ENCODE peak calls at places on chromosomes 12 and 14, in eight cellular contexts. One of them, this sample, is unnamed.

GRCh38 chr12:127957001-127957660 is 309.8 kb upstream of the TMEM132C start:
- DNase-seq in brain microvascular endothelial cell: peak; percentile 52
- DNase-seq in right atrium auricular region: no peak
- DNase-seq in AG09309: no peak
- DNase-seq in Panc1: no peak
- DNase-seq in mesothelial cell of epicardium: no peak
- DNase-seq in transverse colon: no peak
- DNase-seq in GM10248: no peak
- DNase-seq in this sample: no peak

GRCh38 chr12:27530157-27530922 is 6.3 kb downstream of the PPFIBP1 start:
- DNase-seq in brain microvascular endothelial cell: no peak
- DNase-seq in right atrium auricular region: no peak
- DNase-seq in AG09309: no peak
- DNase-seq in Panc1: no peak
- DNase-seq in mesothelial cell of epicardium: no peak
- DNase-seq in transverse colon: no peak
- DNase-seq in GM10248: no peak
- DNase-seq in this sample: no peak

GRCh38 chr12:14601692-14602091 is 34.0 kb upstream of the PLBD1 start:
- DNase-seq in brain microvascular endothelial cell: no peak
- DNase-seq in right atrium auricular region: no peak
- DNase-seq in AG09309: no peak
- DNase-seq in Panc1: no peak
- DNase-seq in mesothelial cell of epicardium: no peak
- DNase-seq in transverse colon: no peak
- DNase-seq in GM10248: no peak
- DNase-seq in this sample: no peak

GRCh38 chr12:31368666-31369361 is 42.9 kb upstream of the SINHCAF start:
- DNase-seq in brain microvascular endothelial cell: no peak
- DNase-seq in right atrium auricular region: no peak
- DNase-seq in AG09309: no peak
- DNase-seq in Panc1: no peak
- DNase-seq in mesothelial cell of epicardium: no peak
- DNase-seq in transverse colon: no peak
- DNase-seq in GM10248: no peak
- DNase-seq in this sample: no peak

GRCh38 chr14:59897757-59898383 is 22.1 kb upstream of the LRRC9 start:
- DNase-seq in brain microvascular endothelial cell: peak; percentile 20
- DNase-seq in right atrium auricular region: no peak
- DNase-seq in AG09309: no peak
- DNase-seq in Panc1: no peak
- DNase-seq in mesothelial cell of epicardium: no peak
- DNase-seq in transverse colon: peak; percentile 21
- DNase-seq in GM10248: peak; percentile 13
- DNase-seq in this sample: no peak

GRCh38 chr14:90040411-90040810 is 21.4 kb upstream of the KCNK13 start:
- DNase-seq in brain microvascular endothelial cell: no peak
- DNase-seq in right atrium auricular region: no peak
- DNase-seq in AG09309: no peak
- DNase-seq in Panc1: no peak
- DNase-seq in mesothelial cell of epicardium: no peak
- DNase-seq in transverse colon: no peak
- DNase-seq in GM10248: no peak
- DNase-seq in this sample: no peak

GRCh38 chr12:5292651-5293050 is 139.3 kb upstream of the NTF3 start:
- DNase-seq in brain microvascular endothelial cell: no peak
- DNase-seq in right atrium auricular region: no peak
- DNase-seq in AG09309: no peak
- DNase-seq in Panc1: no peak
- DNase-seq in mesothelial cell of epicardium: no peak
- DNase-seq in transverse colon: no peak
- DNase-seq in GM10248: no peak
- DNase-seq in this sample: no peak

GRCh38 chr12:10829994-10830393 is 3.8 kb upstream of the TAS2R10 start:
- DNase-seq in brain microvascular endothelial cell: no peak
- DNase-seq in right atrium auricular region: no peak
- DNase-seq in AG09309: no peak
- DNase-seq in Panc1: no peak
- DNase-seq in mesothelial cell of epicardium: no peak
- DNase-seq in transverse colon: no peak
- DNase-seq in GM10248: no peak
- DNase-seq in this sample: no peak

GRCh38 chr12:4164591-4165558 is 108.7 kb upstream of the CCND2 start:
- DNase-seq in brain microvascular endothelial cell: peak; percentile 62
- DNase-seq in right atrium auricular region: no peak
- DNase-seq in AG09309: no peak
- DNase-seq in Panc1: no peak
- DNase-seq in mesothelial cell of epicardium: peak; percentile 61
- DNase-seq in transverse colon: peak; percentile 50
- DNase-seq in GM10248: peak; percentile 76
- DNase-seq in this sample: peak; percentile 74

GRCh38 chr12:11500861-11501230 is 105.5 kb upstream of the PRB2 start:
- DNase-seq in brain microvascular endothelial cell: no peak
- DNase-seq in right atrium auricular region: no peak
- DNase-seq in AG09309: no peak
- DNase-seq in Panc1: no peak
- DNase-seq in mesothelial cell of epicardium: no peak
- DNase-seq in transverse colon: no peak
- DNase-seq in GM10248: no peak
- DNase-seq in this sample: no peak

GRCh38 chr12:120669055-120669828 is 17.7 kb upstream of the MLEC start:
- DNase-seq in brain microvascular endothelial cell: no peak
- DNase-seq in right atrium auricular region: no peak
- DNase-seq in AG09309: no peak
- DNase-seq in Panc1: no peak
- DNase-seq in mesothelial cell of epicardium: no peak
- DNase-seq in transverse colon: peak; percentile 55
- DNase-seq in GM10248: no peak
- DNase-seq in this sample: no peak

GRCh38 chr14:52043690-52044089 is 25.2 kb downstream of the NID2 start:
- DNase-seq in brain microvascular endothelial cell: peak; percentile 37
- DNase-seq in right atrium auricular region: no peak
- DNase-seq in AG09309: no peak
- DNase-seq in Panc1: no peak
- DNase-seq in mesothelial cell of epicardium: no peak
- DNase-seq in transverse colon: peak; percentile 49
- DNase-seq in GM10248: peak; percentile 29
- DNase-seq in this sample: no peak

GRCh38 chr14:91293281-91293680 is 48.8 kb upstream of the GPR68 start:
- DNase-seq in brain microvascular endothelial cell: no peak
- DNase-seq in right atrium auricular region: no peak
- DNase-seq in AG09309: no peak
- DNase-seq in Panc1: no peak
- DNase-seq in mesothelial cell of epicardium: no peak
- DNase-seq in transverse colon: no peak
- DNase-seq in GM10248: peak; percentile 61
- DNase-seq in this sample: no peak

GRCh38 chr14:69692542-69693053 is 74.3 kb upstream of the SRSF5 start:
- DNase-seq in brain microvascular endothelial cell: no peak
- DNase-seq in right atrium auricular region: no peak
- DNase-seq in AG09309: no peak
- DNase-seq in Panc1: no peak
- DNase-seq in mesothelial cell of epicardium: no peak
- DNase-seq in transverse colon: no peak
- DNase-seq in GM10248: no peak
- DNase-seq in this sample: no peak

GRCh38 chr12:6608592-6609311 is 1.6 kb upstream of the CHD4 start:
- DNase-seq in brain microvascular endothelial cell: no peak
- DNase-seq in right atrium auricular region: no peak
- DNase-seq in AG09309: no peak
- DNase-seq in Panc1: no peak
- DNase-seq in mesothelial cell of epicardium: no peak
- DNase-seq in transverse colon: no peak
- DNase-seq in GM10248: no peak
- DNase-seq in this sample: no peak

GRCh38 chr12:31007153-31007495 is 66.5 kb upstream of the DDX11 start:
- DNase-seq in brain microvascular endothelial cell: no peak
- DNase-seq in right atrium auricular region: no peak
- DNase-seq in AG09309: no peak
- DNase-seq in Panc1: no peak
- DNase-seq in mesothelial cell of epicardium: no peak
- DNase-seq in transverse colon: no peak
- DNase-seq in GM10248: no peak
- DNase-seq in this sample: no peak

GRCh38 chr14:92507174-92507768 is 6.3 kb upstream of the RIN3 start:
- DNase-seq in brain microvascular endothelial cell: no peak
- DNase-seq in right atrium auricular region: no peak
- DNase-seq in AG09309: no peak
- DNase-seq in Panc1: no peak
- DNase-seq in mesothelial cell of epicardium: no peak
- DNase-seq in transverse colon: peak; percentile 88
- DNase-seq in GM10248: peak; percentile 34
- DNase-seq in this sample: no peak

GRCh38 chr12:57031228-57031670 is 14.9 kb upstream of the TAC3 start:
- DNase-seq in brain microvascular endothelial cell: no peak
- DNase-seq in right atrium auricular region: no peak
- DNase-seq in AG09309: no peak
- DNase-seq in Panc1: no peak
- DNase-seq in mesothelial cell of epicardium: no peak
- DNase-seq in transverse colon: no peak
- DNase-seq in GM10248: peak; percentile 61
- DNase-seq in this sample: no peak

GRCh38 chr12:46963977-46964376 is 115.4 kb upstream of the PCED1B start:
- DNase-seq in brain microvascular endothelial cell: no peak
- DNase-seq in right atrium auricular region: no peak
- DNase-seq in AG09309: no peak
- DNase-seq in Panc1: no peak
- DNase-seq in mesothelial cell of epicardium: no peak
- DNase-seq in transverse colon: no peak
- DNase-seq in GM10248: no peak
- DNase-seq in this sample: no peak

GRCh38 chr12:87935216-87935615 is 94.0 kb downstream of the C12orf50 start:
- DNase-seq in brain microvascular endothelial cell: peak; percentile 30
- DNase-seq in right atrium auricular region: no peak
- DNase-seq in AG09309: no peak
- DNase-seq in Panc1: no peak
- DNase-seq in mesothelial cell of epicardium: no peak
- DNase-seq in transverse colon: no peak
- DNase-seq in GM10248: no peak
- DNase-seq in this sample: no peak

GRCh38 chr14:94445003-94445402 is 7.6 kb downstream of the SERPINA11 start:
- DNase-seq in brain microvascular endothelial cell: no peak
- DNase-seq in right atrium auricular region: no peak
- DNase-seq in AG09309: no peak
- DNase-seq in Panc1: no peak
- DNase-seq in mesothelial cell of epicardium: no peak
- DNase-seq in transverse colon: no peak
- DNase-seq in GM10248: no peak
- DNase-seq in this sample: no peak

GRCh38 chr12:124727922-124728321 is 135.7 kb downstream of the SCARB1 start:
- DNase-seq in brain microvascular endothelial cell: no peak
- DNase-seq in right atrium auricular region: no peak
- DNase-seq in AG09309: no peak
- DNase-seq in Panc1: no peak
- DNase-seq in mesothelial cell of epicardium: no peak
- DNase-seq in transverse colon: no peak
- DNase-seq in GM10248: no peak
- DNase-seq in this sample: no peak
- TF ChIP-seq CTCF in brain microvascular endothelial cell: no peak
- TF ChIP-seq CTCF in right atrium auricular region: no peak
- TF ChIP-seq CTCF in AG09309: no peak
- TF ChIP-seq CTCF in Panc1: peak; percentile 59
- TF ChIP-seq CTCF in mesothelial cell of epicardium: no peak
- TF ChIP-seq CTCF in transverse colon: no peak
- TF ChIP-seq CTCF in GM10248: no peak
- TF ChIP-seq CTCF in this sample: no peak

DNA sequence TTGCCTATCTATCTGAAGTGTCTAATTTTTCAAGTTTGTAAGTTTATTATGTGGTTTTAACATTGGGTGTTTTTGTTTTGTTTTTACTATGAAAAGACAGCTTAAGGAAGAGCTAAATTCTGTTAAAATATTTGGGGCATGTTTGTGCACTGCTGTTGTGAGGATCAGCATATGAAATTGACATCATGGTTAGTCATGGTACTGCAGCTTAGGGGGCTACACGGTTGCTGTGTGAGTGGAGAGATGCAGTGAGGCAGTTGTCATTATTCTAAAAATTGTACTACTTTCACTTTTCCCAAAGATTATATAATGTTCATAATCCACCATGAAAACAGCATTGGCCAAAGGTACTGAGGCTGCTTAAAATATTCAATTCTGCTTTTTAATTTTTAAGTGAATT is 49.0 kb downstream of the ZC3H14 start:
- DNase-seq in brain microvascular endothelial cell: peak; percentile 25
- DNase-seq in right atrium auricular region: no peak
- DNase-seq in AG09309: no peak
- DNase-seq in Panc1: no peak
- DNase-seq in mesothelial cell of epicardium: no peak
- DNase-seq in transverse colon: no peak
- DNase-seq in GM10248: no peak
- DNase-seq in this sample: no peak
- TF ChIP-seq CTCF in brain microvascular endothelial cell: peak; percentile 33
- TF ChIP-seq CTCF in right atrium auricular region: no peak
- TF ChIP-seq CTCF in AG09309: no peak
- TF ChIP-seq CTCF in Panc1: no peak
- TF ChIP-seq CTCF in mesothelial cell of epicardium: no peak
- TF ChIP-seq CTCF in transverse colon: no peak
- TF ChIP-seq CTCF in GM10248: no peak
- TF ChIP-seq CTCF in this sample: peak; percentile 50

GRCh38 chr12:2691340-2692111 is 103.2 kb upstream of the FKBP4 start:
- DNase-seq in brain microvascular endothelial cell: no peak
- DNase-seq in right atrium auricular region: no peak
- DNase-seq in AG09309: no peak
- DNase-seq in Panc1: no peak
- DNase-seq in mesothelial cell of epicardium: no peak
- DNase-seq in transverse colon: peak; percentile 45
- DNase-seq in GM10248: peak; percentile 80
- DNase-seq in this sample: peak; percentile 71

GRCh38 chr12:2690348-2691000 is 104.3 kb upstream of the FKBP4 start:
- DNase-seq in brain microvascular endothelial cell: no peak
- DNase-seq in right atrium auricular region: no peak
- DNase-seq in AG09309: no peak
- DNase-seq in Panc1: no peak
- DNase-seq in mesothelial cell of epicardium: no peak
- DNase-seq in transverse colon: no peak
- DNase-seq in GM10248: no peak
- DNase-seq in this sample: peak; percentile 56

GRCh38 chr12:2692156-2692555 is 102.6 kb upstream of the FKBP4 start:
- DNase-seq in brain microvascular endothelial cell: no peak
- DNase-seq in right atrium auricular region: no peak
- DNase-seq in AG09309: no peak
- DNase-seq in Panc1: no peak
- DNase-seq in mesothelial cell of epicardium: no peak
- DNase-seq in transverse colon: no peak
- DNase-seq in GM10248: no peak
- DNase-seq in this sample: peak; percentile 54

GRCh38 chr12:2689879-2690278 is 104.9 kb upstream of the FKBP4 start:
- DNase-seq in brain microvascular endothelial cell: no peak
- DNase-seq in right atrium auricular region: no peak
- DNase-seq in AG09309: no peak
- DNase-seq in Panc1: no peak
- DNase-seq in mesothelial cell of epicardium: no peak
- DNase-seq in transverse colon: no peak
- DNase-seq in GM10248: no peak
- DNase-seq in this sample: peak; percentile 50

GRCh38 chr12:2691001-2691339 is 103.8 kb upstream of the FKBP4 start:
- DNase-seq in brain microvascular endothelial cell: no peak
- DNase-seq in right atrium auricular region: no peak
- DNase-seq in AG09309: no peak
- DNase-seq in Panc1: no peak
- DNase-seq in mesothelial cell of epicardium: no peak
- DNase-seq in transverse colon: peak; percentile 49
- DNase-seq in GM10248: no peak
- DNase-seq in this sample: peak; percentile 71
- TF ChIP-seq CTCF in brain microvascular endothelial cell: peak; percentile 28
- TF ChIP-seq CTCF in right atrium auricular region: no peak
- TF ChIP-seq CTCF in AG09309: no peak
- TF ChIP-seq CTCF in Panc1: peak; percentile 44
- TF ChIP-seq CTCF in mesothelial cell of epicardium: no peak
- TF ChIP-seq CTCF in transverse colon: no peak
- TF ChIP-seq CTCF in GM10248: no peak
- TF ChIP-seq CTCF in this sample: peak; percentile 64

GRCh38 chr14:64889352-64889751 is 9.6 kb upstream of the SPTB start:
- DNase-seq in brain microvascular endothelial cell: no peak
- DNase-seq in right atrium auricular region: no peak
- DNase-seq in AG09309: no peak
- DNase-seq in Panc1: no peak
- DNase-seq in mesothelial cell of epicardium: no peak
- DNase-seq in transverse colon: no peak
- DNase-seq in GM10248: no peak
- DNase-seq in this sample: no peak
- TF ChIP-seq CTCF in brain microvascular endothelial cell: no peak
- TF ChIP-seq CTCF in right atrium auricular region: no peak
- TF ChIP-seq CTCF in AG09309: no peak
- TF ChIP-seq CTCF in Panc1: no peak
- TF ChIP-seq CTCF in mesothelial cell of epicardium: no peak
- TF ChIP-seq CTCF in transverse colon: no peak
- TF ChIP-seq CTCF in GM10248: no peak
- TF ChIP-seq CTCF in this sample: no peak